ENCODE peak calls at places on chromosomes 5 and 9, in six cellular contexts. One of them, this sample, is unnamed.

GRCh38 chr5:62143268-62144229 is 162.5 kb upstream of the KIF2A start:
- DNase-seq in upper lobe of right lung: no peak
- DNase-seq in retinal pigment epithelial cell: no peak
- DNase-seq in CD8-positive, alpha-beta T cell: no peak
- DNase-seq in kidney epithelial cell: no peak
- DNase-seq in endothelial cell of umbilical vein: peak; percentile 33
- DNase-seq in this sample: no peak

GRCh38 chr9:98215821-98216220 is 23.4 kb upstream of the CORO2A start:
- DNase-seq in upper lobe of right lung: no peak
- DNase-seq in retinal pigment epithelial cell: no peak
- DNase-seq in CD8-positive, alpha-beta T cell: peak; percentile 30
- DNase-seq in kidney epithelial cell: no peak
- DNase-seq in endothelial cell of umbilical vein: peak; percentile 12
- DNase-seq in this sample: no peak

GRCh38 chr9:95276395-95276954 is 41.0 kb downstream of the FANCC start:
- DNase-seq in upper lobe of right lung: no peak
- DNase-seq in retinal pigment epithelial cell: no peak
- DNase-seq in CD8-positive, alpha-beta T cell: no peak
- DNase-seq in kidney epithelial cell: no peak
- DNase-seq in endothelial cell of umbilical vein: no peak
- DNase-seq in this sample: no peak

GRCh38 chr5:124948062-124948753 is 201.8 kb upstream of the ZNF608 start:
- DNase-seq in upper lobe of right lung: no peak
- DNase-seq in retinal pigment epithelial cell: peak; percentile 58
- DNase-seq in CD8-positive, alpha-beta T cell: no peak
- DNase-seq in kidney epithelial cell: no peak
- DNase-seq in endothelial cell of umbilical vein: peak; percentile 90
- DNase-seq in this sample: no peak

GRCh38 chr5:58775699-58776098 is 192.8 kb downstream of the RAB3C start:
- DNase-seq in upper lobe of right lung: no peak
- DNase-seq in retinal pigment epithelial cell: no peak
- DNase-seq in CD8-positive, alpha-beta T cell: no peak
- DNase-seq in kidney epithelial cell: no peak
- DNase-seq in endothelial cell of umbilical vein: no peak
- DNase-seq in this sample: no peak

GRCh38 chr5:152542741-152543140 is 137.7 kb upstream of the NMUR2 start:
- DNase-seq in upper lobe of right lung: no peak
- DNase-seq in retinal pigment epithelial cell: no peak
- DNase-seq in CD8-positive, alpha-beta T cell: no peak
- DNase-seq in kidney epithelial cell: peak; percentile 1
- DNase-seq in endothelial cell of umbilical vein: no peak
- DNase-seq in this sample: no peak

GRCh38 chr5:170552486-170553122 is 48.8 kb downstream of the KCNIP1 start:
- DNase-seq in upper lobe of right lung: no peak
- DNase-seq in retinal pigment epithelial cell: peak; percentile 61
- DNase-seq in CD8-positive, alpha-beta T cell: no peak
- DNase-seq in kidney epithelial cell: peak; percentile 75
- DNase-seq in endothelial cell of umbilical vein: peak; percentile 41
- DNase-seq in this sample: peak; percentile 58

GRCh38 chr5:80184235-80185023 is 71.4 kb downstream of the SERINC5 start:
- DNase-seq in upper lobe of right lung: peak; percentile 72
- DNase-seq in retinal pigment epithelial cell: no peak
- DNase-seq in CD8-positive, alpha-beta T cell: no peak
- DNase-seq in kidney epithelial cell: no peak
- DNase-seq in endothelial cell of umbilical vein: no peak
- DNase-seq in this sample: no peak

GRCh38 chr5:41638685-41639084 is 128.3 kb upstream of the PLCXD3 start:
- DNase-seq in upper lobe of right lung: no peak
- DNase-seq in retinal pigment epithelial cell: no peak
- DNase-seq in CD8-positive, alpha-beta T cell: no peak
- DNase-seq in kidney epithelial cell: no peak
- DNase-seq in endothelial cell of umbilical vein: no peak
- DNase-seq in this sample: no peak

GRCh38 chr5:158407801-158408200 is 548.9 kb upstream of the CLINT1 start:
- DNase-seq in upper lobe of right lung: no peak
- DNase-seq in retinal pigment epithelial cell: no peak
- DNase-seq in CD8-positive, alpha-beta T cell: no peak
- DNase-seq in kidney epithelial cell: no peak
- DNase-seq in endothelial cell of umbilical vein: no peak
- DNase-seq in this sample: no peak

GRCh38 chr9:109956811-109957440 is 176.9 kb downstream of the PALM2AKAP2 start:
- DNase-seq in upper lobe of right lung: no peak
- DNase-seq in retinal pigment epithelial cell: no peak
- DNase-seq in CD8-positive, alpha-beta T cell: no peak
- DNase-seq in kidney epithelial cell: no peak
- DNase-seq in endothelial cell of umbilical vein: no peak
- DNase-seq in this sample: no peak

GRCh38 chr5:68464424-68464823 is 248.9 kb downstream of the PIK3R1 start:
- DNase-seq in upper lobe of right lung: no peak
- DNase-seq in retinal pigment epithelial cell: no peak
- DNase-seq in CD8-positive, alpha-beta T cell: peak; percentile 24
- DNase-seq in kidney epithelial cell: peak; percentile 67
- DNase-seq in endothelial cell of umbilical vein: no peak
- DNase-seq in this sample: no peak

GRCh38 chr9:107866912-107867311 is 377.3 kb upstream of the KLF4 start:
- DNase-seq in upper lobe of right lung: no peak
- DNase-seq in retinal pigment epithelial cell: no peak
- DNase-seq in CD8-positive, alpha-beta T cell: no peak
- DNase-seq in kidney epithelial cell: peak; percentile 7
- DNase-seq in endothelial cell of umbilical vein: no peak
- DNase-seq in this sample: no peak

GRCh38 chr5:125012727-125013451 is 266.4 kb upstream of the ZNF608 start:
- DNase-seq in upper lobe of right lung: no peak
- DNase-seq in retinal pigment epithelial cell: no peak
- DNase-seq in CD8-positive, alpha-beta T cell: no peak
- DNase-seq in kidney epithelial cell: peak; percentile 39
- DNase-seq in endothelial cell of umbilical vein: no peak
- DNase-seq in this sample: no peak

GRCh38 chr5:178113141-178113787 is at the start of gene N4BP3:
- DNase-seq in upper lobe of right lung: peak; percentile 87
- DNase-seq in retinal pigment epithelial cell: no peak
- DNase-seq in CD8-positive, alpha-beta T cell: peak; percentile 86
- DNase-seq in kidney epithelial cell: no peak
- DNase-seq in endothelial cell of umbilical vein: peak; percentile 56
- DNase-seq in this sample: no peak

GRCh38 chr5:51382759-51383493 is at the start of gene ISL1:
- DNase-seq in upper lobe of right lung: peak; percentile 74
- DNase-seq in retinal pigment epithelial cell: peak; percentile 55
- DNase-seq in CD8-positive, alpha-beta T cell: no peak
- DNase-seq in kidney epithelial cell: peak; percentile 26
- DNase-seq in endothelial cell of umbilical vein: peak; percentile 90
- DNase-seq in this sample: peak; percentile 2

GRCh38 chr5:154087260-154087659 is 48.5 kb downstream of the MFAP3 start:
- DNase-seq in upper lobe of right lung: no peak
- DNase-seq in retinal pigment epithelial cell: peak; percentile 71
- DNase-seq in CD8-positive, alpha-beta T cell: no peak
- DNase-seq in kidney epithelial cell: no peak
- DNase-seq in endothelial cell of umbilical vein: no peak
- DNase-seq in this sample: no peak

GRCh38 chr5:41790038-41790776 is 80.0 kb downstream of the OXCT1 start:
- DNase-seq in upper lobe of right lung: no peak
- DNase-seq in retinal pigment epithelial cell: no peak
- DNase-seq in CD8-positive, alpha-beta T cell: no peak
- DNase-seq in kidney epithelial cell: no peak
- DNase-seq in endothelial cell of umbilical vein: peak; percentile 12
- DNase-seq in this sample: no peak

GRCh38 chr5:96433066-96433447 is at the start of gene PCSK1:
- DNase-seq in upper lobe of right lung: no peak
- DNase-seq in retinal pigment epithelial cell: no peak
- DNase-seq in CD8-positive, alpha-beta T cell: no peak
- DNase-seq in kidney epithelial cell: no peak
- DNase-seq in endothelial cell of umbilical vein: no peak
- DNase-seq in this sample: no peak

GRCh38 chr5:96427823-96428222 is 5.2 kb downstream of the PCSK1 start:
- DNase-seq in upper lobe of right lung: no peak
- DNase-seq in retinal pigment epithelial cell: no peak
- DNase-seq in CD8-positive, alpha-beta T cell: no peak
- DNase-seq in kidney epithelial cell: no peak
- DNase-seq in endothelial cell of umbilical vein: peak; percentile 25
- DNase-seq in this sample: no peak

GRCh38 chr5:96434201-96434645 is 1.2 kb upstream of the PCSK1 start:
- DNase-seq in upper lobe of right lung: peak; percentile 71
- DNase-seq in retinal pigment epithelial cell: peak; percentile 38
- DNase-seq in CD8-positive, alpha-beta T cell: peak; percentile 20
- DNase-seq in kidney epithelial cell: peak; percentile 41
- DNase-seq in endothelial cell of umbilical vein: peak; percentile 75
- DNase-seq in this sample: peak; percentile 10

GRCh38 chr5:96431376-96432244 is 1.4 kb downstream of the PCSK1 start:
- DNase-seq in upper lobe of right lung: no peak
- DNase-seq in retinal pigment epithelial cell: no peak
- DNase-seq in CD8-positive, alpha-beta T cell: no peak
- DNase-seq in kidney epithelial cell: no peak
- DNase-seq in endothelial cell of umbilical vein: no peak
- DNase-seq in this sample: no peak

GRCh38 chr5:96432245-96433065 is 593 bp downstream of the PCSK1 start:
- DNase-seq in upper lobe of right lung: no peak
- DNase-seq in retinal pigment epithelial cell: peak; percentile 8
- DNase-seq in CD8-positive, alpha-beta T cell: no peak
- DNase-seq in kidney epithelial cell: no peak
- DNase-seq in endothelial cell of umbilical vein: peak; percentile 12
- DNase-seq in this sample: no peak
- H3K4me3 ChIP-seq in upper lobe of right lung: no peak overlapping the region
- H3K4me3 ChIP-seq in retinal pigment epithelial cell: peak overlapping the region; percentile 20
- H3K4me3 ChIP-seq in CD8-positive, alpha-beta T cell: no peak overlapping the region
- H3K4me3 ChIP-seq in kidney epithelial cell: no peak overlapping the region
- H3K4me3 ChIP-seq in endothelial cell of umbilical vein: no peak overlapping the region
- H3K4me3 ChIP-seq in this sample: no peak overlapping the region

GRCh38 chr5:149239917-149240316 is 31.7 kb upstream of the AFAP1L1 start:
- DNase-seq in upper lobe of right lung: no peak
- DNase-seq in retinal pigment epithelial cell: no peak
- DNase-seq in CD8-positive, alpha-beta T cell: no peak
- DNase-seq in kidney epithelial cell: no peak
- DNase-seq in endothelial cell of umbilical vein: no peak
- DNase-seq in this sample: no peak

GRCh38 chr5:149237662-149238061 is 34.0 kb upstream of the AFAP1L1 start:
- DNase-seq in upper lobe of right lung: no peak
- DNase-seq in retinal pigment epithelial cell: no peak
- DNase-seq in CD8-positive, alpha-beta T cell: no peak
- DNase-seq in kidney epithelial cell: no peak
- DNase-seq in endothelial cell of umbilical vein: no peak
- DNase-seq in this sample: no peak

GRCh38 chr5:149240354-149240998 is 31.2 kb upstream of the AFAP1L1 start:
- DNase-seq in upper lobe of right lung: peak; percentile 68
- DNase-seq in retinal pigment epithelial cell: no peak
- DNase-seq in CD8-positive, alpha-beta T cell: peak; percentile 81
- DNase-seq in kidney epithelial cell: no peak
- DNase-seq in endothelial cell of umbilical vein: no peak
- DNase-seq in this sample: no peak

GRCh38 chr5:149235841-149236240 is 35.8 kb upstream of the AFAP1L1 start:
- DNase-seq in upper lobe of right lung: no peak
- DNase-seq in retinal pigment epithelial cell: no peak
- DNase-seq in CD8-positive, alpha-beta T cell: no peak
- DNase-seq in kidney epithelial cell: no peak
- DNase-seq in endothelial cell of umbilical vein: no peak
- DNase-seq in this sample: no peak

GRCh38 chr5:149238540-149238939 is 33.1 kb upstream of the AFAP1L1 start:
- DNase-seq in upper lobe of right lung: no peak
- DNase-seq in retinal pigment epithelial cell: no peak
- DNase-seq in CD8-positive, alpha-beta T cell: no peak
- DNase-seq in kidney epithelial cell: no peak
- DNase-seq in endothelial cell of umbilical vein: no peak
- DNase-seq in this sample: no peak
- TF ChIP-seq CTCF in upper lobe of right lung: no peak
- TF ChIP-seq CTCF in retinal pigment epithelial cell: no peak
- TF ChIP-seq CTCF in CD8-positive, alpha-beta T cell: no peak
- TF ChIP-seq CTCF in kidney epithelial cell: peak; percentile 6
- TF ChIP-seq CTCF in endothelial cell of umbilical vein: no peak
- TF ChIP-seq CTCF in this sample: peak; percentile 45

DNA sequence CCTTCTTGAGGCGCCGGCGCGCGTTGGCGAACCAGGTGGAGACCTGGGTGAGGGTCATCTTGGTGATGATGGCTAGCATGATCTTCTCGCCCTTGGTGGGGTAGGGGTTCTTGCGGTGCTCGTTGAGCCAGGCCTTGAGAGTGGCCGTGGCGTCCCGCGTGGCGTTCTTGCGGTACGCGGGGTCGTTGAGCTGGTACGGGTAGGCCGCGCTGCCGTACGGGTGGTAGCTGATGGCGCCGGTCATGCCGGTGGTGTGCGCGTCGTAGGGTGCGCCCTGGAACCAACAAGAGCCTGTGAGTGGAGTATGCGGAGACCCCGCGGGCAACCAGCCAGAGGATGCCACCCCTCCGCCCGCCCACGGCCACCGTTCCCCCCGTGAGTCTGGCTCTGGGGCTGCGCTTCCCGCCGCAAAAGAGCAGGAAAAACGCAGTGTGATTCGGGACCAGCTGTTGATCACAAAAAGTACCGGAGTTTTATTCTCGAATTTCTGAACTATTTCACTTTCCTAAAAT is 1.9 kb downstream of the IRX2 start:
- DNase-seq in upper lobe of right lung: no peak
- DNase-seq in retinal pigment epithelial cell: no peak
- DNase-seq in CD8-positive, alpha-beta T cell: no peak
- DNase-seq in kidney epithelial cell: no peak
- DNase-seq in endothelial cell of umbilical vein: no peak
- DNase-seq in this sample: no peak
- H3K4me3 ChIP-seq in upper lobe of right lung: peak overlapping the region; percentile 51
- H3K4me3 ChIP-seq in retinal pigment epithelial cell: no peak overlapping the region
- H3K4me3 ChIP-seq in CD8-positive, alpha-beta T cell: no peak overlapping the region
- H3K4me3 ChIP-seq in kidney epithelial cell: peak overlapping the region; percentile 46
- H3K4me3 ChIP-seq in endothelial cell of umbilical vein: no peak overlapping the region
- H3K4me3 ChIP-seq in this sample: peak overlapping the region; percentile 77

DNA sequence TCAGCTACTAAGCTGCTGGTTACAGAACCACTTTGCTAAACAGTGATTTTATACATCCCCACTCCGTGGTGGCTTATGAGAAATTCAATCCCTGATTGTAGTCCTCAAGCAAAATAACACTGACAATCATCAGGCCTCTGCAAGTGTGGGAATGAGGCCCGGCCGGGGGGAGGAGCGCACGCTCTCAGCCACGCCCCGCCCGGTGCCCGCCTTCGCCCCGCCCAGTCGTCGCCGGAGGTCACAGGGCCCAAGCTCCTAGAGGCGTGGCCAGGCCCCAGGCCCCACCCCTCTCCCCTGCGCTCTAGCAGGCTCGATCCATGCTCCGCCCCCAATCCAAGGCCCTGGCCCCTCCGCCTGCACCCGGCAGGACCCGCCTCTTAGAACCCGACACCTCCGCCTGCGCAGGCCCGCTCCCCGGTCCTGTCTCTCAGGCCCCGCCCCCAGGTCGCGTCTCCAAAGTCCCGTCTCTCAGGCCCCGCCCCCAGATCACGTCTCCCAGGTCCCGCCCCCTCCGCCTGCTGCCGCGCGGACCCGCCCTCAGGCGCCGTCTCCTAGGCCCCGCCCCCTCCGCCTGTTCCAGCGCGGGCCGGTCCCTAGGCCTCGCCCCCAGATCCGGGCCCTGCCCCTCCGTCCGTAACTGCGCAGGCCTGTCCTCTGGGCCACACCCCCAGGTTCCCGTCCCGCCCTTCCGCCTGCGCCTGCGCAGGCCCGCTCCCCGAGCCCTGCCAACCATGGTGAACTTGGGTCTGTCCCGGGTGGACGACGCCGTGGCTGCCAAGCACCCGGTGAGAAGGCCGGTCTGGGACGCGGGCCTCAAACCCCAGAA is at the start of gene TMEM141:
- DNase-seq in upper lobe of right lung: peak; percentile 100
- DNase-seq in retinal pigment epithelial cell: peak; percentile 95
- DNase-seq in CD8-positive, alpha-beta T cell: peak; percentile 100
- DNase-seq in kidney epithelial cell: peak; percentile 95
- DNase-seq in endothelial cell of umbilical vein: peak; percentile 99
- DNase-seq in this sample: peak; percentile 93
- TF ChIP-seq CTCF in upper lobe of right lung: no peak
- TF ChIP-seq CTCF in retinal pigment epithelial cell: no peak
- TF ChIP-seq CTCF in CD8-positive, alpha-beta T cell: no peak
- TF ChIP-seq CTCF in kidney epithelial cell: no peak
- TF ChIP-seq CTCF in endothelial cell of umbilical vein: no peak
- TF ChIP-seq CTCF in this sample: no peak